ENCODE peak calls at places on chromosomes 13 and 19, in seven cellular contexts. P is stomach; B is activated naive CD4-positive, alpha-beta T cell treated with anti-CD3 and anti-CD28 coated beads for 36 hours; L is tibial nerve; R is left ventricle myocardium inferior; V is stimulated activated CD4-positive, alpha-beta T cell treated with anti-CD3 and anti-CD28 coated beads, Interleukin-4, amount 100 ng/mL, for 1 hour; M is GOT3. S is an unnamed sample.

GRCh38 chr19:46371371-46371901 is 24.5 kb downstream of the PPP5C start:
- DNase-seq in P (no peak), V (no peak), R (no peak), L (no peak), B (peak; percentile 34), M (no peak), S (no peak)

GRCh38 chr19:38210458-38210987 is 13.5 kb downstream of the DPF1 start:
- DNase-seq in M (no peak), B (no peak), P (no peak), R (peak; percentile 74), L (no peak), V (no peak), S (peak; percentile 51)

GRCh38 chr19:41707871-41708371 is 505 bp upstream of the CEACAM5 start:
- DNase-seq in M (no peak), B (no peak), L (no peak), P (no peak), V (no peak), R (no peak), S (no peak)

GRCh38 chr13:76884571-76885202 is 1.5 kb downstream of the KCTD12 start:
- DNase-seq in B (peak; percentile 9), P (no peak), M (no peak), R (no peak), L (peak; percentile 17), V (no peak), S (no peak)

GRCh38 chr13:49669735-49670309 is 21.5 kb downstream of the EBPL start:
- DNase-seq in M (no peak), V (no peak), R (no peak), L (peak; percentile 18), P (peak; percentile 64), B (peak; percentile 53), S (peak; percentile 14)

GRCh38 chr13:110338441-110339101 is 31.5 kb downstream of the COL4A2 start:
- DNase-seq in B (no peak), M (no peak), P (no peak), V (no peak), R (peak; percentile 69), L (peak; percentile 62), S (no peak)

GRCh38 chr19:5466814-5467291 is 11.6 kb downstream of the ZNRF4 start:
- DNase-seq in M (no peak), B (no peak), V (no peak), L (no peak), P (no peak), R (peak; percentile 49), S (no peak)

GRCh38 chr19:40392894-40393517 is 3.0 kb upstream of the HIPK4 start:
- DNase-seq in L (no peak), P (peak; percentile 53), M (no peak), R (no peak), B (no peak), V (no peak), S (no peak)

GRCh38 chr13:107284168-107284567 is 716.2 kb upstream of the ARGLU1 start:
- DNase-seq in M (no peak), B (no peak), L (no peak), R (no peak), V (no peak), P (no peak), S (no peak)

GRCh38 chr13:44617648-44618047 is 41.5 kb upstream of the TSC22D1 start:
- DNase-seq in L (no peak), V (no peak), P (no peak), R (no peak), M (no peak), B (no peak), S (no peak)

GRCh38 chr19:1453525-1454371 is 3.8 kb downstream of the APC2 start:
- DNase-seq in V (no peak), L (peak; percentile 20), M (no peak), P (no peak), R (no peak), B (no peak), S (no peak)

GRCh38 chr19:4910594-4911273 is 1.4 kb downstream of the UHRF1 start:
- DNase-seq in M (no peak), V (peak; percentile 18), R (no peak), L (peak; percentile 21), P (no peak), B (peak; percentile 35), S (peak; percentile 33)

GRCh38 chr13:21798181-21798580 is 127.3 kb downstream of the FGF9 start:
- DNase-seq in M (no peak), L (no peak), B (no peak), R (no peak), P (no peak), V (no peak), S (no peak)

GRCh38 chr19:28990522-28990921 is 222.4 kb downstream of the UQCRFS1 start:
- DNase-seq in M (no peak), V (no peak), B (no peak), R (no peak), L (no peak), P (no peak), S (no peak)

GRCh38 chr13:28229522-28229921 is 91.2 kb downstream of the PAN3 start:
- DNase-seq in L (no peak), R (no peak), M (no peak), V (no peak), P (no peak), B (no peak), S (no peak)

GRCh38 chr13:51240888-51241475 is 18.8 kb downstream of the FAM124A start:
- DNase-seq in B (no peak), V (no peak), L (no peak), M (no peak), P (no peak), R (no peak), S (no peak)

GRCh38 chr13:110610955-110611595 is 4.3 kb upstream of the NAXD start:
- DNase-seq in M (no peak), B (no peak), P (no peak), V (no peak), R (no peak), L (no peak), S (no peak)

GRCh38 chr19:10815007-10815531 is 20.9 kb downstream of the TMED1 start:
- DNase-seq in P (no peak), V (no peak), B (no peak), R (no peak), M (no peak), L (no peak), S (no peak)

GRCh38 chr13:113052971-113053370 is 52.6 kb upstream of the F7 start:
- DNase-seq in M (no peak), P (no peak), B (no peak), L (no peak), V (no peak), R (no peak), S (no peak)

GRCh38 chr19:51407631-51408131 is 9.8 kb downstream of the SIGLEC10 start:
- DNase-seq in M (no peak), B (peak; percentile 56), V (peak; percentile 10), L (no peak), R (no peak), P (peak; percentile 40), S (no peak)

GRCh38 chr13:30877335-30877734 is 28.7 kb upstream of the MEDAG start:
- DNase-seq in P (no peak), M (no peak), R (no peak), V (no peak), B (no peak), L (no peak), S (no peak)

GRCh38 chr19:18057557-18057956 is 29.2 kb downstream of the IL12RB1 start:
- DNase-seq in B (no peak), V (no peak), R (peak; percentile 45), L (peak; percentile 49), P (peak; percentile 29), M (no peak), S (no peak)

GRCh38 chr19:20077791-20078463 is at the start of gene ZNF90:
- DNase-seq in L (peak; percentile 99), P (peak; percentile 97), M (no peak), V (peak; percentile 78), R (peak; percentile 92), B (peak; percentile 98), S (peak; percentile 93)

GRCh38 chr13:98742961-98743360 is 9.5 kb downstream of the SLC15A1 start:
- DNase-seq in P (no peak), R (no peak), L (no peak), V (no peak), B (no peak), M (no peak), S (no peak)

GRCh38 chr19:12574036-12574435 is 22.8 kb upstream of the ZNF564 start:
- DNase-seq in P (no peak), R (no peak), L (no peak), M (no peak), V (no peak), B (no peak), S (no peak)

GRCh38 chr13:59643906-59644626 is 519.7 kb downstream of the DIAPH3 start:
- DNase-seq in B (no peak), P (no peak), L (no peak), M (no peak), R (no peak), V (no peak), S (no peak)

GRCh38 chr13:39890537-39890936 is 235.1 kb downstream of the COG6 start:
- DNase-seq in B (no peak), R (no peak), L (no peak), V (no peak), M (no peak), P (no peak), S (no peak)

GRCh38 chr13:60662595-60662994 is 265.6 kb downstream of the TDRD3 start:
- DNase-seq in R (no peak), V (no peak), M (no peak), L (no peak), P (no peak), B (no peak), S (no peak)

GRCh38 chr13:98222816-98223215 is 45.7 kb upstream of the RNF113B start:
- DNase-seq in B (no peak), R (no peak), V (no peak), P (no peak), M (no peak), L (no peak), S (no peak)

GRCh38 chr13:97258801-97259200 is 36.7 kb downstream of the MBNL2 start:
- DNase-seq in V (no peak), B (no peak), R (no peak), L (no peak), P (no peak), M (no peak), S (no peak)

GRCh38 chr19:3651684-3652083 is 25.1 kb upstream of the CACTIN start:
- DNase-seq in V (no peak), P (no peak), B (no peak), M (no peak), L (no peak), R (no peak), S (no peak)

GRCh38 chr13:86757236-86757978 is 913.8 kb upstream of the SLITRK5 start:
- DNase-seq in V (no peak), L (no peak), R (no peak), P (no peak), M (no peak), B (no peak), S (no peak)

GRCh38 chr19:38862321-38863059 is 12.7 kb upstream of the HNRNPL start:
- DNase-seq in B (no peak), R (no peak), V (no peak), M (no peak), L (peak; percentile 60), P (no peak), S (peak; percentile 97)

GRCh38 chr19:2567580-2567979 is 91.7 kb downstream of the GADD45B start:
- DNase-seq in R (peak; percentile 77), M (no peak), L (peak; percentile 61), V (no peak), B (peak; percentile 27), P (no peak), S (no peak)

GRCh38 chr13:114341003-114341777 is 26.9 kb downstream of the CHAMP1 start:
- DNase-seq in V (no peak), B (no peak), R (no peak), P (no peak), L (no peak), M (no peak), S (no peak)

GRCh38 chr19:49133621-49134454 is 14.5 kb downstream of the PPFIA3 start:
- DNase-seq in M (no peak), V (peak; percentile 60), B (peak; percentile 78), R (peak; percentile 71), P (peak; percentile 90), L (no peak), S (no peak)

GRCh38 chr13:105442941-105443340 is 1092.5 kb downstream of the EFNB2 start:
- DNase-seq in P (no peak), R (no peak), M (no peak), V (no peak), B (no peak), L (peak; percentile 12), S (no peak)

GRCh38 chr19:51093510-51094345 is 11.0 kb upstream of the KLK14 start:
- DNase-seq in B (no peak), L (no peak), M (no peak), V (no peak), R (no peak), P (no peak), S (no peak)

S was measured in DMS79.